ENCODE peak calls at places on chromosomes 4 and X, in nine cellular contexts. X, T, K, Q, L, H, O, C and F are unnamed samples.

GRCh38 chr4:185764880-185765279 is 47.1 kb downstream of the SORBS2 start:
- DNase-seq in O (peak), K (no peak), X (no peak), L (no peak), H (no peak), Q (no peak), T (no peak), C (no peak), F (no peak)

GRCh38 chr4:122576261-122577188 is 44.3 kb downstream of the IL21 start:
- DNase-seq in C (no peak), L (peak), T (peak), X (peak), Q (peak), K (peak), H (peak), O (peak), F (peak)

GRCh38 chr4:2837904-2838496 is 5.6 kb upstream of the ADD1 start:
- DNase-seq in L (peak), Q (no peak), K (peak), X (no peak), O (peak), T (peak), C (peak), H (peak), F (no peak)

GRCh38 chr4:106985830-106986229 is 50.3 kb downstream of the DKK2 start:
- DNase-seq in O (peak), C (no peak), K (no peak), L (no peak), T (peak), H (peak), X (no peak), Q (peak), F (no peak)

GRCh38 chr4:185004562-185005208 is 13.6 kb upstream of the HELT start:
- DNase-seq in L (no peak), H (no peak), O (no peak), Q (no peak), K (no peak), T (no peak), X (no peak), C (peak), F (peak)

GRCh38 chrX:13346646-13347045 is 26.8 kb upstream of the ATXN3L start:
- DNase-seq in H (no peak), C (no peak), T (no peak), Q (no peak), X (no peak), O (no peak), K (no peak), L (no peak), F (no peak)

GRCh38 chrX:154712781-154713391 is 38.0 kb downstream of the GAB3 start:
- DNase-seq in Q (peak), C (no peak), H (no peak), K (peak), T (peak), X (no peak), L (peak), O (peak), F (no peak)

GRCh38 chr4:158825443-158826036 is 56.7 kb downstream of the FNIP2 start:
- DNase-seq in K (no peak), L (no peak), O (no peak), H (no peak), Q (no peak), T (no peak), X (no peak), C (no peak), F (no peak)

GRCh38 chr4:140277576-140277975 is 95.9 kb upstream of the SCOC start:
- DNase-seq in O (no peak), H (no peak), Q (no peak), L (no peak), C (no peak), K (peak), T (no peak), X (no peak), F (no peak)

GRCh38 chr4:38132140-38132673 is 172.0 kb downstream of the PTTG2 start:
- DNase-seq in K (peak), L (peak), X (no peak), Q (peak), H (no peak), O (peak), T (peak), C (peak), F (no peak)

GRCh38 chr4:73599182-73599581 is 21.1 kb downstream of the RASSF6 start:
- DNase-seq in O (peak), K (peak), L (no peak), H (no peak), X (peak), T (peak), C (peak), Q (peak), F (no peak)

GRCh38 chr4:18850763-18851331 is 829.3 kb upstream of the LCORL start:
- DNase-seq in H (no peak), T (no peak), Q (no peak), O (no peak), C (no peak), K (no peak), X (no peak), L (no peak), F (no peak)

GRCh38 chrX:46117234-46117633 is 428.0 kb downstream of the ZNF674 start:
- DNase-seq in X (no peak), H (no peak), O (no peak), L (no peak), C (no peak), Q (no peak), T (no peak), K (no peak), F (peak)

GRCh38 chr4:186838295-186838694 is 114.6 kb upstream of the FAT1 start:
- DNase-seq in H (no peak), K (no peak), T (no peak), X (no peak), C (no peak), L (no peak), O (no peak), Q (no peak), F (no peak)

GRCh38 chrX:106897259-106897658 is 5.9 kb downstream of the RIPPLY1 start:
- DNase-seq in T (no peak), C (no peak), K (peak), L (no peak), X (no peak), O (peak), H (no peak), Q (no peak), F (no peak)

GRCh38 chrX:69291111-69291510 is 125.9 kb upstream of the PJA1 start:
- DNase-seq in K (peak), X (no peak), H (no peak), O (no peak), L (no peak), T (peak), C (no peak), Q (no peak), F (no peak)

GRCh38 chr4:5224340-5224739 is 173.1 kb downstream of the STK32B start:
- DNase-seq in L (no peak), H (no peak), T (peak), C (no peak), X (no peak), O (no peak), K (no peak), Q (no peak), F (no peak)

GRCh38 chrX:11445540-11445939 is 152.3 kb downstream of the AMELX start:
- DNase-seq in T (no peak), H (no peak), X (no peak), Q (no peak), C (no peak), L (no peak), O (no peak), K (no peak), F (no peak)

GRCh38 chr4:122010610-122011009 is 58.8 kb upstream of the TRPC3 start:
- DNase-seq in K (peak), L (no peak), T (no peak), C (no peak), X (no peak), H (no peak), O (peak), Q (peak), F (no peak)

GRCh38 chr4:173318648-173319211 is 15.4 kb downstream of the HMGB2 start:
- DNase-seq in K (peak), L (no peak), H (peak), T (peak), C (no peak), O (peak), Q (peak), X (no peak), F (no peak)

GRCh38 chr4:48016141-48017107 is at the start of the genes CNGA1 and NIPAL1:
- DNase-seq in X (peak), L (peak), C (peak), K (peak), Q (peak), O (peak), H (peak), T (peak), F (peak)